ENCODE peak calls at places on chromosome 2, in nine cellular contexts. H is CD8-positive, alpha-beta memory T cell; T is RPMI8226; X is posterior vena cava; C is ACHN; E is smooth muscle cell of the brain vasculature; P is Daoy; F is AG20443; G is tibial nerve. Y is an unnamed sample.

GRCh38 chr2:94956797-94957391 is 68.6 kb upstream of the MAL start:
- DNase-seq in H (no peak), T (peak; percentile 58), X (no peak), C (peak; percentile 39), E (no peak), P (peak; percentile 36), F (peak; percentile 75), G (no peak), Y (peak; percentile 57)

GRCh38 chr2:9941196-9941995 is 10.1 kb upstream of the GRHL1 start:
- DNase-seq in H (no peak), T (no peak), X (no peak), C (no peak), E (no peak), P (peak; percentile 65), F (peak; percentile 79), G (no peak), Y (peak; percentile 93)

GRCh38 chr2:10141736-10142639 is 19.4 kb downstream of the RRM2 start:
- DNase-seq in H (no peak), T (peak; percentile 28), X (peak; percentile 47), C (peak; percentile 33), E (no peak), P (peak; percentile 56), F (peak; percentile 63), G (no peak), Y (no peak)

GRCh38 chr2:238143239-238143951 is 4.9 kb downstream of the KLHL30 start:
- DNase-seq in H (no peak), T (peak; percentile 44), X (no peak), C (peak; percentile 88), E (no peak), P (peak; percentile 85), F (peak; percentile 83), G (no peak), Y (peak; percentile 97)

GRCh38 chr2:224363281-224363680 is 38.6 kb downstream of the FAM124B start:
- DNase-seq in H (no peak), T (no peak), X (no peak), C (no peak), E (no peak), P (no peak), F (no peak), G (no peak), Y (no peak)

GRCh38 chr2:33552758-33553461 is 46.2 kb downstream of the FAM98A start:
- DNase-seq in H (no peak), T (no peak), X (no peak), C (no peak), E (no peak), P (no peak), F (no peak), G (no peak), Y (peak; percentile 35)

GRCh38 chr2:173892341-173892740 is 72.8 kb downstream of the SP3 start:
- DNase-seq in H (no peak), T (no peak), X (no peak), C (no peak), E (no peak), P (no peak), F (no peak), G (no peak), Y (no peak)

GRCh38 chr2:24016376-24016761 is 6.5 kb downstream of the MFSD2B start:
- DNase-seq in H (no peak), T (no peak), X (no peak), C (no peak), E (no peak), P (no peak), F (no peak), G (no peak), Y (peak; percentile 85)

GRCh38 chr2:241764272-241765241 is 12.1 kb upstream of the GAL3ST2 start:
- DNase-seq in H (no peak), T (no peak), X (peak; percentile 70), C (no peak), E (no peak), P (no peak), F (no peak), G (no peak), Y (peak; percentile 79)

GRCh38 chr2:173126819-173127218 is 51.2 kb downstream of the MAP3K20 start:
- DNase-seq in H (no peak), T (no peak), X (no peak), C (no peak), E (no peak), P (peak; percentile 30), F (no peak), G (no peak), Y (no peak)

GRCh38 chr2:71281950-71282349 is 49.6 kb upstream of the ZNF638 start:
- DNase-seq in H (no peak), T (no peak), X (no peak), C (no peak), E (no peak), P (no peak), F (no peak), G (no peak), Y (no peak)

GRCh38 chr2:153287109-153287801 is 191.3 kb downstream of the RPRM start:
- DNase-seq in H (no peak), T (peak; percentile 13), X (no peak), C (no peak), E (no peak), P (no peak), F (peak; percentile 21), G (no peak), Y (no peak)

GRCh38 chr2:224405841-224406370 is 4.0 kb upstream of the FAM124B start:
- DNase-seq in H (no peak), T (no peak), X (no peak), C (no peak), E (no peak), P (no peak), F (no peak), G (no peak), Y (peak; percentile 61)

GRCh38 chr2:30272761-30273573 is 41.6 kb downstream of the LBH start:
- DNase-seq in H (no peak), T (no peak), X (no peak), C (no peak), E (no peak), P (peak; percentile 86), F (peak; percentile 76), G (no peak), Y (peak; percentile 56)

GRCh38 chr2:119407430-119408220 is 24.0 kb upstream of the TMEM37 start:
- DNase-seq in H (no peak), T (peak; percentile 59), X (no peak), C (peak; percentile 66), E (peak; percentile 36), P (peak; percentile 51), F (peak; percentile 82), G (no peak), Y (peak; percentile 83)

GRCh38 chr2:167686691-167687090 is 560.7 kb downstream of the STK39 start:
- DNase-seq in H (no peak), T (no peak), X (no peak), C (no peak), E (no peak), P (no peak), F (no peak), G (no peak), Y (no peak)

GRCh38 chr2:75654012-75654411 is 7.4 kb downstream of the MRPL19 start:
- DNase-seq in H (no peak), T (no peak), X (no peak), C (no peak), E (no peak), P (no peak), F (no peak), G (no peak), Y (no peak)

GRCh38 chr2:196274387-196274809 is 103.0 kb upstream of the STK17B start:
- DNase-seq in H (no peak), T (peak; percentile 97), X (no peak), C (no peak), E (no peak), P (peak; percentile 43), F (no peak), G (no peak), Y (no peak)

GRCh38 chr2:98498703-98499445 is 54.2 kb downstream of the INPP4A start:
- DNase-seq in H (no peak), T (peak; percentile 76), X (no peak), C (no peak), E (no peak), P (no peak), F (no peak), G (no peak), Y (no peak)

GRCh38 chr2:226678422-226678821 is 121.2 kb downstream of the IRS1 start:
- DNase-seq in H (no peak), T (no peak), X (no peak), C (no peak), E (no peak), P (no peak), F (no peak), G (no peak), Y (no peak)

GRCh38 chr2:197677483-197677882 is 2.1 kb upstream of the RFTN2 start:
- DNase-seq in H (no peak), T (no peak), X (no peak), C (no peak), E (no peak), P (peak; percentile 37), F (peak; percentile 53), G (no peak), Y (no peak)

GRCh38 chr2:25041307-25041927 is 459 bp upstream of the EFR3B start:
- DNase-seq in H (peak; percentile 3), T (peak; percentile 79), X (peak; percentile 85), C (peak; percentile 87), E (no peak), P (peak; percentile 71), F (peak; percentile 61), G (peak; percentile 16), Y (peak; percentile 89)

GRCh38 chr2:99708231-99708630 is 218.4 kb upstream of the REV1 start:
- DNase-seq in H (no peak), T (no peak), X (no peak), C (no peak), E (no peak), P (peak; percentile 19), F (no peak), G (no peak), Y (peak; percentile 54)

GRCh38 chr2:215670396-215670795 is 234.5 kb upstream of the FN1 start:
- DNase-seq in H (no peak), T (no peak), X (no peak), C (no peak), E (no peak), P (no peak), F (no peak), G (no peak), Y (no peak)